ENCODE peak calls at places on chromosomes 2 and 18, in nine cellular contexts. One of them, this sample, is unnamed.

GRCh38 chr2:71299507-71299906 is 32.1 kb upstream of the ZNF638 start:
- DNase-seq in vagina: no peak
- DNase-seq in gastrocnemius medialis: no peak
- DNase-seq in HCT116: no peak
- DNase-seq in keratinocyte: no peak
- DNase-seq in upper lobe of right lung: no peak
- DNase-seq in PC-9: no peak
- DNase-seq in trophoblast cell: no peak
- DNase-seq in CD8-positive, alpha-beta T cell: no peak
- DNase-seq in this sample: no peak

GRCh38 chr2:20156826-20157605 is 67.9 kb downstream of the SDC1 start:
- DNase-seq in gastrocnemius medialis: no peak
- DNase-seq in vagina: no peak
- DNase-seq in trophoblast cell: no peak
- DNase-seq in upper lobe of right lung: no peak
- DNase-seq in PC-9: no peak
- DNase-seq in keratinocyte: no peak
- DNase-seq in HCT116: no peak
- DNase-seq in CD8-positive, alpha-beta T cell: no peak
- DNase-seq in this sample: no peak

GRCh38 chr2:40093036-40093673 is 314.1 kb upstream of the THUMPD2 start:
- DNase-seq in vagina: no peak
- DNase-seq in PC-9: no peak
- DNase-seq in upper lobe of right lung: no peak
- DNase-seq in gastrocnemius medialis: no peak
- DNase-seq in CD8-positive, alpha-beta T cell: no peak
- DNase-seq in HCT116: no peak
- DNase-seq in keratinocyte: no peak
- DNase-seq in trophoblast cell: no peak
- DNase-seq in this sample: no peak

GRCh38 chr2:206431439-206431838 is 11.9 kb upstream of the ADAM23 start:
- DNase-seq in CD8-positive, alpha-beta T cell: no peak
- DNase-seq in HCT116: no peak
- DNase-seq in gastrocnemius medialis: no peak
- DNase-seq in keratinocyte: no peak
- DNase-seq in vagina: no peak
- DNase-seq in trophoblast cell: no peak
- DNase-seq in upper lobe of right lung: no peak
- DNase-seq in PC-9: no peak
- DNase-seq in this sample: peak; percentile 68

GRCh38 chr2:178761759-178762371 is 45.4 kb downstream of the TTN start:
- DNase-seq in trophoblast cell: peak; percentile 12
- DNase-seq in HCT116: peak; percentile 42
- DNase-seq in vagina: no peak
- DNase-seq in upper lobe of right lung: no peak
- DNase-seq in keratinocyte: no peak
- DNase-seq in gastrocnemius medialis: no peak
- DNase-seq in PC-9: peak; percentile 46
- DNase-seq in CD8-positive, alpha-beta T cell: peak; percentile 16
- DNase-seq in this sample: peak; percentile 59

GRCh38 chr2:30237346-30238142 is 6.2 kb downstream of the LBH start:
- DNase-seq in vagina: no peak
- DNase-seq in CD8-positive, alpha-beta T cell: no peak
- DNase-seq in gastrocnemius medialis: no peak
- DNase-seq in HCT116: no peak
- DNase-seq in keratinocyte: no peak
- DNase-seq in PC-9: no peak
- DNase-seq in trophoblast cell: no peak
- DNase-seq in upper lobe of right lung: no peak
- DNase-seq in this sample: no peak

GRCh38 chr2:241868661-241869081 is 858 bp upstream of the RTP5 start:
- DNase-seq in trophoblast cell: no peak
- DNase-seq in vagina: no peak
- DNase-seq in keratinocyte: no peak
- DNase-seq in CD8-positive, alpha-beta T cell: no peak
- DNase-seq in upper lobe of right lung: no peak
- DNase-seq in gastrocnemius medialis: no peak
- DNase-seq in PC-9: no peak
- DNase-seq in HCT116: no peak
- DNase-seq in this sample: no peak

GRCh38 chr2:230067990-230068657 is 600 bp downstream of the SLC16A14 start:
- DNase-seq in gastrocnemius medialis: no peak
- DNase-seq in trophoblast cell: peak; percentile 3
- DNase-seq in CD8-positive, alpha-beta T cell: peak; percentile 33
- DNase-seq in PC-9: peak; percentile 42
- DNase-seq in HCT116: no peak
- DNase-seq in vagina: no peak
- DNase-seq in keratinocyte: no peak
- DNase-seq in upper lobe of right lung: peak; percentile 78
- DNase-seq in this sample: peak; percentile 89

GRCh38 chr2:239295377-239296019 is 105.3 kb downstream of the HDAC4 start:
- DNase-seq in keratinocyte: no peak
- DNase-seq in trophoblast cell: no peak
- DNase-seq in HCT116: no peak
- DNase-seq in upper lobe of right lung: no peak
- DNase-seq in gastrocnemius medialis: no peak
- DNase-seq in vagina: no peak
- DNase-seq in CD8-positive, alpha-beta T cell: no peak
- DNase-seq in PC-9: no peak
- DNase-seq in this sample: peak; percentile 67

GRCh38 chr18:50956116-50956515 is 11.7 kb upstream of the ELAC1 start:
- DNase-seq in trophoblast cell: peak; percentile 27
- DNase-seq in CD8-positive, alpha-beta T cell: no peak
- DNase-seq in PC-9: no peak
- DNase-seq in keratinocyte: no peak
- DNase-seq in HCT116: no peak
- DNase-seq in vagina: no peak
- DNase-seq in upper lobe of right lung: no peak
- DNase-seq in gastrocnemius medialis: no peak
- DNase-seq in this sample: no peak

GRCh38 chr2:117935436-117935835 is 78.4 kb downstream of the CCDC93 start:
- DNase-seq in PC-9: no peak
- DNase-seq in upper lobe of right lung: no peak
- DNase-seq in vagina: no peak
- DNase-seq in CD8-positive, alpha-beta T cell: no peak
- DNase-seq in gastrocnemius medialis: no peak
- DNase-seq in keratinocyte: no peak
- DNase-seq in trophoblast cell: no peak
- DNase-seq in HCT116: no peak
- DNase-seq in this sample: peak; percentile 28

GRCh38 chr2:155145758-155146229 is 447.3 kb downstream of the KCNJ3 start:
- DNase-seq in PC-9: no peak
- DNase-seq in gastrocnemius medialis: no peak
- DNase-seq in upper lobe of right lung: no peak
- DNase-seq in keratinocyte: no peak
- DNase-seq in HCT116: no peak
- DNase-seq in vagina: no peak
- DNase-seq in CD8-positive, alpha-beta T cell: no peak
- DNase-seq in trophoblast cell: no peak
- DNase-seq in this sample: no peak

GRCh38 chr2:111169268-111169667 is 48.6 kb downstream of the BCL2L11 start:
- DNase-seq in upper lobe of right lung: no peak
- DNase-seq in gastrocnemius medialis: no peak
- DNase-seq in PC-9: no peak
- DNase-seq in keratinocyte: no peak
- DNase-seq in vagina: no peak
- DNase-seq in HCT116: no peak
- DNase-seq in trophoblast cell: no peak
- DNase-seq in CD8-positive, alpha-beta T cell: no peak
- DNase-seq in this sample: peak; percentile 26

GRCh38 chr2:141878016-141878415 is 252.8 kb downstream of the LRP1B start:
- DNase-seq in keratinocyte: no peak
- DNase-seq in HCT116: no peak
- DNase-seq in upper lobe of right lung: no peak
- DNase-seq in PC-9: no peak
- DNase-seq in trophoblast cell: no peak
- DNase-seq in CD8-positive, alpha-beta T cell: no peak
- DNase-seq in vagina: no peak
- DNase-seq in gastrocnemius medialis: no peak
- DNase-seq in this sample: no peak
- H3K27ac ChIP-seq in keratinocyte: no peak overlapping the region
- H3K27ac ChIP-seq in HCT116: no peak overlapping the region
- H3K27ac ChIP-seq in upper lobe of right lung: no peak overlapping the region
- H3K27ac ChIP-seq in PC-9: no peak overlapping the region
- H3K27ac ChIP-seq in trophoblast cell: no peak overlapping the region
- H3K27ac ChIP-seq in CD8-positive, alpha-beta T cell: no peak overlapping the region
- H3K27ac ChIP-seq in vagina: no peak overlapping the region
- H3K27ac ChIP-seq in gastrocnemius medialis: no peak overlapping the region
- H3K27ac ChIP-seq in this sample: no peak overlapping the region

GRCh38 chr18:4433762-4434161 is 21.3 kb downstream of the DLGAP1 start:
- DNase-seq in CD8-positive, alpha-beta T cell: no peak
- DNase-seq in vagina: no peak
- DNase-seq in gastrocnemius medialis: no peak
- DNase-seq in PC-9: no peak
- DNase-seq in keratinocyte: no peak
- DNase-seq in HCT116: no peak
- DNase-seq in trophoblast cell: no peak
- DNase-seq in upper lobe of right lung: no peak
- DNase-seq in this sample: no peak

GRCh38 chr18:4444306-4444705 is 10.8 kb downstream of the DLGAP1 start:
- DNase-seq in vagina: no peak
- DNase-seq in upper lobe of right lung: no peak
- DNase-seq in HCT116: no peak
- DNase-seq in CD8-positive, alpha-beta T cell: no peak
- DNase-seq in gastrocnemius medialis: no peak
- DNase-seq in keratinocyte: no peak
- DNase-seq in PC-9: no peak
- DNase-seq in trophoblast cell: no peak
- DNase-seq in this sample: no peak

DNA sequence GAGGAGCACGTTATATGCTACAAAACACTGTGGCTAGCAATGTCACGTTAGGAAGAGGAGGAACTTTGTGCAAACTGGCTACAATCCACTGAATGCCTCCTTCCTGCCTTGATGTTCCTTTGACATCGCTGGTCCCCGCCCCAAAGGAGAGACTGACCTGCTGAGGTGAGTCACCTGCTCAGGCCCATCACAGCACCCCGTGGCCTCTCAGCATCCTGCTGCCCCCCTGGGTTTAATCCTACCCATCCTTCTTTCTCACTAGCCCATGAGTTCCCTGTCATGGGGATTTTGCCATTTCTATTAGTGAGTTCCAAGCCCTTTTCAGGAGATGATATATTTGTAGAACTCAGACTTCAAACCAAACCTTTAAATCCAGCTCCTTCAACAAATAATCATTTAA is 16.2 kb downstream of the DLGAP1 start:
- DNase-seq in gastrocnemius medialis: no peak
- DNase-seq in keratinocyte: no peak
- DNase-seq in CD8-positive, alpha-beta T cell: no peak
- DNase-seq in trophoblast cell: no peak
- DNase-seq in PC-9: no peak
- DNase-seq in upper lobe of right lung: no peak
- DNase-seq in HCT116: no peak
- DNase-seq in vagina: no peak
- DNase-seq in this sample: peak; percentile 63
- H3K4me3 ChIP-seq in gastrocnemius medialis: no peak overlapping the region
- H3K4me3 ChIP-seq in keratinocyte: no peak overlapping the region
- H3K4me3 ChIP-seq in CD8-positive, alpha-beta T cell: no peak overlapping the region
- H3K4me3 ChIP-seq in trophoblast cell: no peak overlapping the region
- H3K4me3 ChIP-seq in PC-9: no peak overlapping the region
- H3K4me3 ChIP-seq in upper lobe of right lung: no peak overlapping the region
- H3K4me3 ChIP-seq in HCT116: no peak overlapping the region
- H3K4me3 ChIP-seq in vagina: no peak overlapping the region
- H3K4me3 ChIP-seq in this sample: no peak overlapping the region

GRCh38 chr2:231190531-231191197 is 7.8 kb upstream of the ARMC9 start:
- DNase-seq in trophoblast cell: no peak
- DNase-seq in PC-9: peak; percentile 45
- DNase-seq in keratinocyte: no peak
- DNase-seq in CD8-positive, alpha-beta T cell: no peak
- DNase-seq in HCT116: no peak
- DNase-seq in vagina: no peak
- DNase-seq in gastrocnemius medialis: peak; percentile 51
- DNase-seq in upper lobe of right lung: peak; percentile 85
- DNase-seq in this sample: peak; percentile 92

GRCh38 chr2:231189171-231189530 is 9.3 kb upstream of the ARMC9 start:
- DNase-seq in trophoblast cell: no peak
- DNase-seq in PC-9: no peak
- DNase-seq in vagina: no peak
- DNase-seq in HCT116: no peak
- DNase-seq in CD8-positive, alpha-beta T cell: no peak
- DNase-seq in gastrocnemius medialis: no peak
- DNase-seq in keratinocyte: no peak
- DNase-seq in upper lobe of right lung: no peak
- DNase-seq in this sample: peak; percentile 45

GRCh38 chr2:231187736-231188505 is 10.5 kb upstream of the ARMC9 start:
- DNase-seq in CD8-positive, alpha-beta T cell: no peak
- DNase-seq in vagina: no peak
- DNase-seq in gastrocnemius medialis: no peak
- DNase-seq in HCT116: no peak
- DNase-seq in keratinocyte: no peak
- DNase-seq in upper lobe of right lung: no peak
- DNase-seq in PC-9: no peak
- DNase-seq in trophoblast cell: no peak
- DNase-seq in this sample: peak; percentile 40

GRCh38 chr2:231189571-231190495 is 8.6 kb upstream of the ARMC9 start:
- DNase-seq in vagina: no peak
- DNase-seq in PC-9: no peak
- DNase-seq in CD8-positive, alpha-beta T cell: no peak
- DNase-seq in keratinocyte: no peak
- DNase-seq in HCT116: no peak
- DNase-seq in trophoblast cell: no peak
- DNase-seq in upper lobe of right lung: peak; percentile 78
- DNase-seq in gastrocnemius medialis: peak; percentile 60
- DNase-seq in this sample: no peak

DNA sequence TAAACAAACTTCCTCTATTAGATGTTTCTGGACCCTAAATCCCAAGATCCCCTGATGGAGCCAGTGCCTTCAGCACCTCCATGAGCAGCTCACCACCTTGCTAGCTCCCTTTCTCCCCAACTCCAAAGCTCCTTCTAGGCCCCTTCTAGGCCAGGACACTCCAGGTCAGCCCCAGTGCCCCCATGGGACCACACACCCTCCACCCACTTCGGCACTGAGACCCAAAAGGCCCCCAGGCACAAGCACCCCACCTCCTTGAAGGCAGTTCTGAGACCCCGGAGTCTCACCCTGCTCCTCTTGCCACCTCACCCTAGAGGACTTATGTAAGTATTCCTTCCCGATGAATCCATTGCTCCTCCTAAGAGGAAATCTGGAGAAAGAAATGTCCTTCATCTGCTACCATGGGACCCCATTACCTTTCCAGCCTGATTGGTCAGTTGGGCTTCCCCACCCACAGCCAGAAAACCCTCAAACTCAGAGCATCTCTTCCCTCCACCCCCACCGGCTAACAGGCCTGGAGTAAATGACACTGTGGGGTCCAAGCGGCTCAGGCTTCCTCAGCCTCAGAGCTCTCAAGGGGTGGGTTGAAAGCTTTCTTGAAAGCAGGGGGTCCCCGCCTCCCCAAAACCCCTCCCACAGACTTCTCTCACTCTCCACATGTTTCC is 9.8 kb upstream of the ARMC9 start:
- DNase-seq in CD8-positive, alpha-beta T cell: no peak
- DNase-seq in keratinocyte: no peak
- DNase-seq in trophoblast cell: no peak
- DNase-seq in HCT116: no peak
- DNase-seq in gastrocnemius medialis: no peak
- DNase-seq in upper lobe of right lung: no peak
- DNase-seq in PC-9: no peak
- DNase-seq in vagina: no peak
- DNase-seq in this sample: peak; percentile 44
- H3K27ac ChIP-seq in CD8-positive, alpha-beta T cell: no peak overlapping the region
- H3K27ac ChIP-seq in keratinocyte: no peak overlapping the region
- H3K27ac ChIP-seq in trophoblast cell: no peak overlapping the region
- H3K27ac ChIP-seq in HCT116: no peak overlapping the region
- H3K27ac ChIP-seq in gastrocnemius medialis: peak overlapping the region; percentile 90
- H3K27ac ChIP-seq in upper lobe of right lung: peak overlapping the region; percentile 55
- H3K27ac ChIP-seq in PC-9: no peak overlapping the region
- H3K27ac ChIP-seq in vagina: peak overlapping the region; percentile 96
- H3K27ac ChIP-seq in this sample: no peak overlapping the region

GRCh38 chr2:201132518-201132917 is 16.6 kb downstream of the CFLAR start:
- DNase-seq in upper lobe of right lung: no peak
- DNase-seq in CD8-positive, alpha-beta T cell: no peak
- DNase-seq in vagina: peak; percentile 1
- DNase-seq in gastrocnemius medialis: no peak
- DNase-seq in PC-9: no peak
- DNase-seq in HCT116: no peak
- DNase-seq in trophoblast cell: no peak
- DNase-seq in keratinocyte: no peak
- DNase-seq in this sample: no peak
- H3K4me3 ChIP-seq in upper lobe of right lung: peak overlapping the region; percentile 20
- H3K4me3 ChIP-seq in CD8-positive, alpha-beta T cell: no peak overlapping the region
- H3K4me3 ChIP-seq in vagina: no peak overlapping the region
- H3K4me3 ChIP-seq in gastrocnemius medialis: no peak overlapping the region
- H3K4me3 ChIP-seq in PC-9: no peak overlapping the region
- H3K4me3 ChIP-seq in HCT116: no peak overlapping the region
- H3K4me3 ChIP-seq in trophoblast cell: no peak overlapping the region
- H3K4me3 ChIP-seq in keratinocyte: no peak overlapping the region
- H3K4me3 ChIP-seq in this sample: no peak overlapping the region